ENCODE peak calls at places on chromosomes 11 and 22, in five cellular contexts. One of them, this sample, is unnamed.

GRCh38 chr11:2850366-2850765 is 35.2 kb downstream of the CDKN1C start:
- DNase-seq in DND-41: no peak
- DNase-seq in colonic mucosa: no peak
- DNase-seq in sigmoid colon: no peak
- DNase-seq in H7: no peak
- DNase-seq in this sample: no peak

GRCh38 chr11:123144707-123145106 is 50.3 kb downstream of the CLMP start:
- DNase-seq in DND-41: no peak
- DNase-seq in colonic mucosa: no peak
- DNase-seq in sigmoid colon: no peak
- DNase-seq in H7: no peak
- DNase-seq in this sample: no peak

GRCh38 chr11:43687120-43687791 is 6.7 kb downstream of the HSD17B12 start:
- DNase-seq in DND-41: no peak
- DNase-seq in colonic mucosa: peak
- DNase-seq in sigmoid colon: no peak
- DNase-seq in H7: no peak
- DNase-seq in this sample: no peak

GRCh38 chr22:45125198-45125597 is 38.5 kb upstream of the NUP50 start:
- DNase-seq in DND-41: no peak
- DNase-seq in colonic mucosa: no peak
- DNase-seq in sigmoid colon: no peak
- DNase-seq in H7: no peak
- DNase-seq in this sample: no peak

GRCh38 chr22:20853236-20853660 is 5.4 kb downstream of the PI4KA start:
- DNase-seq in DND-41: no peak
- DNase-seq in colonic mucosa: no peak
- DNase-seq in sigmoid colon: no peak
- DNase-seq in H7: no peak
- DNase-seq in this sample: no peak

GRCh38 chr11:8328848-8329330 is 65.2 kb upstream of the LMO1 start:
- DNase-seq in DND-41: peak
- DNase-seq in colonic mucosa: peak
- DNase-seq in sigmoid colon: peak
- DNase-seq in H7: peak
- DNase-seq in this sample: peak

GRCh38 chr11:84655729-84656128 is 971.4 kb downstream of the DLG2 start:
- DNase-seq in DND-41: no peak
- DNase-seq in colonic mucosa: no peak
- DNase-seq in sigmoid colon: no peak
- DNase-seq in H7: no peak
- DNase-seq in this sample: no peak

GRCh38 chr22:33883561-33883960 is 36.7 kb downstream of the LARGE1 start:
- DNase-seq in DND-41: no peak
- DNase-seq in colonic mucosa: no peak
- DNase-seq in sigmoid colon: no peak
- DNase-seq in H7: no peak
- DNase-seq in this sample: no peak

GRCh38 chr11:395866-396265 is 1.9 kb downstream of the PKP3 start:
- DNase-seq in DND-41: no peak
- DNase-seq in colonic mucosa: peak
- DNase-seq in sigmoid colon: no peak
- DNase-seq in H7: no peak
- DNase-seq in this sample: no peak

GRCh38 chr11:111429066-111429506 is 50.0 kb upstream of the POU2AF1 start:
- DNase-seq in DND-41: peak
- DNase-seq in colonic mucosa: peak
- DNase-seq in sigmoid colon: peak
- DNase-seq in H7: peak
- DNase-seq in this sample: no peak

GRCh38 chr11:85826096-85826855 is 15.3 kb upstream of the SYTL2 start:
- DNase-seq in DND-41: no peak
- DNase-seq in colonic mucosa: no peak
- DNase-seq in sigmoid colon: no peak
- DNase-seq in H7: peak
- DNase-seq in this sample: no peak

GRCh38 chr11:73554677-73555320 is 43.1 kb downstream of the FAM168A start:
- DNase-seq in DND-41: no peak
- DNase-seq in colonic mucosa: no peak
- DNase-seq in sigmoid colon: no peak
- DNase-seq in H7: no peak
- DNase-seq in this sample: no peak

GRCh38 chr11:2379471-2380174 is 2.5 kb downstream of the CD81 start:
- DNase-seq in DND-41: no peak
- DNase-seq in colonic mucosa: no peak
- DNase-seq in sigmoid colon: no peak
- DNase-seq in H7: no peak
- DNase-seq in this sample: no peak

GRCh38 chr11:91846002-91846401 is 378.6 kb upstream of the FAT3 start:
- DNase-seq in DND-41: no peak
- DNase-seq in colonic mucosa: no peak
- DNase-seq in sigmoid colon: no peak
- DNase-seq in H7: no peak
- DNase-seq in this sample: no peak

GRCh38 chr11:17352925-17353227 is 1.3 kb downstream of the NCR3LG1 start:
- DNase-seq in DND-41: peak
- DNase-seq in colonic mucosa: peak
- DNase-seq in sigmoid colon: peak
- DNase-seq in H7: peak
- DNase-seq in this sample: no peak

GRCh38 chr11:63146586-63146985 is 2.6 kb upstream of the SLC22A24 start:
- DNase-seq in DND-41: no peak
- DNase-seq in colonic mucosa: no peak
- DNase-seq in sigmoid colon: no peak
- DNase-seq in H7: no peak
- DNase-seq in this sample: no peak

GRCh38 chr11:110979696-110980095 is 265.8 kb upstream of the POU2AF2 start:
- DNase-seq in DND-41: no peak
- DNase-seq in colonic mucosa: no peak
- DNase-seq in sigmoid colon: no peak
- DNase-seq in H7: no peak
- DNase-seq in this sample: no peak

GRCh38 chr11:8841899-8842298 is 69.1 kb upstream of the AKIP1 start:
- DNase-seq in DND-41: no peak
- DNase-seq in colonic mucosa: no peak
- DNase-seq in sigmoid colon: no peak
- DNase-seq in H7: no peak
- DNase-seq in this sample: no peak

GRCh38 chr22:35921777-35922176 is 106.8 kb downstream of the RBFOX2 start:
- DNase-seq in DND-41: peak
- DNase-seq in colonic mucosa: peak
- DNase-seq in sigmoid colon: peak
- DNase-seq in H7: peak
- DNase-seq in this sample: peak

GRCh38 chr11:64220271-64220670 is 5.7 kb downstream of the TRPT1 start:
- DNase-seq in DND-41: no peak
- DNase-seq in colonic mucosa: no peak
- DNase-seq in sigmoid colon: no peak
- DNase-seq in H7: no peak
- DNase-seq in this sample: no peak

GRCh38 chr11:27882066-27882697 is 181.9 kb upstream of the BDNF start:
- DNase-seq in DND-41: no peak
- DNase-seq in colonic mucosa: no peak
- DNase-seq in sigmoid colon: no peak
- DNase-seq in H7: no peak
- DNase-seq in this sample: no peak

GRCh38 chr11:126129681-126130671 is 67.3 kb upstream of the CDON start:
- DNase-seq in DND-41: no peak
- DNase-seq in colonic mucosa: no peak
- DNase-seq in sigmoid colon: peak
- DNase-seq in H7: no peak
- DNase-seq in this sample: no peak

GRCh38 chr11:58659404-58659803 is 36.9 kb downstream of the CNTF start:
- DNase-seq in DND-41: no peak
- DNase-seq in colonic mucosa: no peak
- DNase-seq in sigmoid colon: no peak
- DNase-seq in H7: no peak
- DNase-seq in this sample: no peak

GRCh38 chr11:45079943-45080719 is 66.3 kb upstream of the PRDM11 start:
- DNase-seq in DND-41: peak
- DNase-seq in colonic mucosa: peak
- DNase-seq in sigmoid colon: no peak
- DNase-seq in H7: peak
- DNase-seq in this sample: no peak

GRCh38 chr11:70226967-70227366 is 23.9 kb downstream of the FADD start:
- DNase-seq in DND-41: no peak
- DNase-seq in colonic mucosa: no peak
- DNase-seq in sigmoid colon: no peak
- DNase-seq in H7: peak
- DNase-seq in this sample: no peak

DNA sequence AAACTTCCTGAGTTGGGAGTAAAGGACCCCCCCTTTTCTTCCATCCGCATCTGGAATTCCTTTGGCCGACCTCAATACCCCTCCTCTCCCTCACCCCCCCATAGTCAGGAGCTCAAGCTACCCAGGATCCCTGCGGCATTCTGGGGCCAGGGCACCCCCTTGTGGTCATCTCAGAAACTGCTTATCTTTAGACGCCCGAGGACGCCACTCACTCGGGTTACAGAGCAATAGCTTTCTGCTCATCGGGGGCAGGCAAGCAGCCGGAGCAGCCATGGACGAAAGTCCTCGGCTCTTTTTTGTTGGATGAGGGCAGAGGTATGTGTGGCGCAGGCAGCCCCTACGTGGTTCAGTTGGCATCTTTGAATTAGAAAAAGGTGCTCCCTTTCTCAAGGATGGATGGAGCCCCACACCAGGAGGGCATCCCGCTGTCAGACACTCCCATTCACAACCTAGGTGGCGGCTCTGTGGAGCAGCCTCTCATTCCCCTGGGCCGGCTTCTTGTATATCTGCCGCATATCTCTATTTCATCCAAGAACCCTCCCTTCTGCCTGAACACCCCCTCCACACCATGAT is 2.3 kb downstream of the C1QTNF5 start:
- DNase-seq in DND-41: peak
- DNase-seq in colonic mucosa: peak
- DNase-seq in sigmoid colon: peak
- DNase-seq in H7: peak
- DNase-seq in this sample: peak
- H3K4me3 ChIP-seq in DND-41: no peak
- H3K4me3 ChIP-seq in colonic mucosa: no peak
- H3K4me3 ChIP-seq in sigmoid colon: peak
- H3K4me3 ChIP-seq in H7: peak
- H3K4me3 ChIP-seq in this sample: peak

GRCh38 chr11:120566176-120566575 is 54.6 kb downstream of the GRIK4 start:
- DNase-seq in DND-41: no peak
- DNase-seq in colonic mucosa: no peak
- DNase-seq in sigmoid colon: no peak
- DNase-seq in H7: no peak
- DNase-seq in this sample: no peak

GRCh38 chr11:120562806-120563425 is 51.4 kb downstream of the GRIK4 start:
- DNase-seq in DND-41: no peak
- DNase-seq in colonic mucosa: no peak
- DNase-seq in sigmoid colon: no peak
- DNase-seq in H7: no peak
- DNase-seq in this sample: no peak

GRCh38 chr11:120564573-120565301 is 53.2 kb downstream of the GRIK4 start:
- DNase-seq in DND-41: no peak
- DNase-seq in colonic mucosa: no peak
- DNase-seq in sigmoid colon: no peak
- DNase-seq in H7: peak
- DNase-seq in this sample: no peak

GRCh38 chr11:120565436-120566155 is 54.0 kb downstream of the GRIK4 start:
- DNase-seq in DND-41: no peak
- DNase-seq in colonic mucosa: no peak
- DNase-seq in sigmoid colon: peak
- DNase-seq in H7: no peak
- DNase-seq in this sample: no peak

GRCh38 chr11:120563698-120564572 is 52.4 kb downstream of the GRIK4 start:
- DNase-seq in DND-41: no peak
- DNase-seq in colonic mucosa: no peak
- DNase-seq in sigmoid colon: no peak
- DNase-seq in H7: peak
- DNase-seq in this sample: no peak
- H3K4me3 ChIP-seq in DND-41: no peak
- H3K4me3 ChIP-seq in colonic mucosa: no peak
- H3K4me3 ChIP-seq in sigmoid colon: peak
- H3K4me3 ChIP-seq in H7: peak
- H3K4me3 ChIP-seq in this sample: peak

DNA sequence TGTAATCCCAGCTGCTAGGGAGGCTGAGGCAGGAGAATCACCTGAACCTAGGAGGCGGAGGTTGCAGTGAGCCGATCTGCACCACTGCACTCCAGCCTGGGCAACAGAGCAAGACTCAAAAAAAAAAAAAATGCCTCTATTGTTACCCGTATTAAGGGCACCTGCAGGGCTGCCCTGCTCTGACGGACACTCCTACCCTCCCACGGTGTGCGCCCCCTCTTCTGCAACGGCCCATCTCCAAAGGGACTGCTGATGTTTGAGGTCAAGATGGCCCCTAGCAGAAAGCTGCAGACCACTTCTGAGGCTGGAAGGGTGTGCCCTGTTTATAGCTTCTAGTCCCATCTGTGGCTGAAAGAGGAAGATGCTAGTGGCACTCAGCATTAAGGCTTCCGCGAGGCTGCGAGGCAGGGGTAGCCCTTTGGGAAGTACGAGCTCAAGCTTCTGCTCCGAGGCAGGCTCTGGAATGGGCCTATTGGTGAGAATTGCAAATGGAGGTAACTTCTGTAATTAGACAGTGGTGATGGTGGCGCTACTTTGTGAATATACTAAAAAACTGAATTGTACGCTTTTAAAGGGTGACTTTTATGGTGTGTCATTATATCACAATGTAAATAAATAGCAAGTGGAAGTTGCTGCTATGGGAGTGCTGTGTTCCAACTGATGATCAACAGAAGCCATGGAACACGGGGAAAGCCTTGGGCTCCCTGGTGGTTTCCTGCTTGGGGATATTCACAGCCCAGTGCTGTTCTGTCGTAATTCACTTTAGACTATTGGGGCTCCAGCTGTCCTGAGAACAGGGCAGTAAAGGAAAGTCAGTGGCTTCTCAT is 24.3 kb downstream of the ARFGAP2 start:
- DNase-seq in DND-41: no peak
- DNase-seq in colonic mucosa: no peak
- DNase-seq in sigmoid colon: no peak
- DNase-seq in H7: no peak
- DNase-seq in this sample: no peak
- H3K4me3 ChIP-seq in DND-41: no peak
- H3K4me3 ChIP-seq in colonic mucosa: no peak
- H3K4me3 ChIP-seq in sigmoid colon: no peak
- H3K4me3 ChIP-seq in H7: no peak
- H3K4me3 ChIP-seq in this sample: no peak

DNA sequence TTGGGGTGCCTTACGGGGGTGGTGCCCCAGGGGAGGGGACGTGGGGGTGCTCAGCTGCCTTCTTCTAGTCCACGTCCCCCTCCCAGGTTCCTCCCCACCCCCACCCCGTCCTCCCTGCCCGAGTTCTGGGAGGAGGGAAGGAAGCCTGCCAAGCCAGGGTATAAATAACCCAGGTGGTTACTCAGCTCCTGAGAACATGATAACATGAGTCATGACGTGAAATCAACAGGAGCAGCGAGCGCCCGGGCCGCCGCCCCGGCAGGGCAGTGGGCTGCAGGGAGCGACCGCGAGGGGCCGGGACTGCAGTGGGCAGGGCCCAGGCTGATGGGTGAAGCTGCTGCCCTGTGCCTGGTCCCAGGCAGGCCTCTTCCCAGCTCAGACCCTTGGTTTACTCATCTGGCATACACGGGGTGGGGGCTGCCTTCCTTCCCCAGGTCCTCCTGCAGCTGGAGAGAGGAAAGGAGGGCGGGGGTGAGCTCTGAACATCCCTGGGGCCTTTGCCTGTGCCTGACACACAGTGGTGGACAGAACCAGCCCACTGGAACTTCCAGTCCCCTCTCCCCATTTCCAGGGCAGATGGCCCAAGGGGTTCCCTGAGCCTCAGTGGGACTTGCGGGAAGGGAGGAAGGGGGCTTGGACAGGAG is 8.8 kb upstream of the PDGFB start:
- DNase-seq in DND-41: no peak
- DNase-seq in colonic mucosa: peak
- DNase-seq in sigmoid colon: no peak
- DNase-seq in H7: peak
- DNase-seq in this sample: peak
- H3K4me3 ChIP-seq in DND-41: no peak
- H3K4me3 ChIP-seq in colonic mucosa: no peak
- H3K4me3 ChIP-seq in sigmoid colon: peak
- H3K4me3 ChIP-seq in H7: no peak
- H3K4me3 ChIP-seq in this sample: no peak